ENCODE peak calls at places on chromosomes 12 and 14, in seven cellular contexts. Q is kidney, Z is SJCRH30, W is astrocyte of the spinal cord, I is fibroblast of lung, O is stomach, D is psoas muscle. X is an unnamed sample.

GRCh38 chr12:94265966-94266365 is 117.6 kb downstream of the PLXNC1 start:
- DNase-seq in W (no peak), I (no peak), O (no peak), Z (no peak), Q (no peak), D (no peak), X (no peak)

GRCh38 chr12:54173066-54173726 is 15.6 kb downstream of the SMUG1 start:
- DNase-seq in O (peak), Z (peak), D (peak), W (peak), Q (peak), I (peak), X (no peak)

GRCh38 chr12:108115123-108115745 is 13.9 kb upstream of the WSCD2 start:
- DNase-seq in D (no peak), O (no peak), I (no peak), Q (no peak), W (no peak), Z (no peak), X (no peak)

GRCh38 chr12:7108042-7108927 is 729 bp downstream of the C1RL start:
- DNase-seq in Z (peak), I (peak), O (peak), D (peak), W (peak), Q (peak), X (no peak)

GRCh38 chr12:126488786-126489185 is 1423.6 kb downstream of the AACS start:
- DNase-seq in Z (no peak), W (no peak), Q (no peak), I (no peak), D (no peak), O (no peak), X (peak)

GRCh38 chr14:103199141-103199540 is 75.9 kb downstream of the TNFAIP2 start:
- DNase-seq in O (no peak), I (peak), D (peak), W (no peak), Q (no peak), Z (no peak), X (no peak)

GRCh38 chr12:16857456-16857923 is 251.5 kb upstream of the LMO3 start:
- DNase-seq in W (no peak), D (no peak), I (no peak), Q (no peak), O (no peak), Z (no peak), X (no peak)

GRCh38 chr12:46451276-46452021 is 78.9 kb upstream of the SLC38A2 start:
- DNase-seq in W (no peak), O (no peak), Z (no peak), Q (no peak), D (no peak), I (no peak), X (no peak)

GRCh38 chr12:62827855-62828254 is 107.1 kb downstream of the PPM1H start:
- DNase-seq in Q (no peak), D (no peak), I (no peak), W (no peak), Z (no peak), O (no peak), X (no peak)

GRCh38 chr12:4579305-4580097 is 17.5 kb downstream of the DYRK4 start:
- DNase-seq in Z (peak), W (no peak), Q (no peak), I (no peak), D (no peak), O (no peak), X (no peak)

GRCh38 chr12:27158322-27158721 is 75.9 kb upstream of the C12orf71 start:
- DNase-seq in Q (no peak), W (no peak), Z (peak), D (no peak), O (no peak), I (no peak), X (no peak)

GRCh38 chr12:95429172-95429510 is 44.8 kb upstream of the METAP2 start:
- DNase-seq in W (no peak), Q (no peak), D (no peak), Z (peak), I (no peak), O (no peak), X (no peak)

GRCh38 chr12:124630791-124631313 is 63.4 kb upstream of the NCOR2 start:
- DNase-seq in Z (no peak), Q (no peak), O (no peak), D (no peak), W (no peak), I (peak), X (no peak)

GRCh38 chr14:51539571-51540037 is 112.1 kb upstream of the FRMD6 start:
- DNase-seq in I (peak), W (peak), O (no peak), Q (no peak), Z (peak), D (no peak), X (peak)

GRCh38 chr12:51714666-51715065 is 123.6 kb downstream of the SCN8A start:
- DNase-seq in Q (no peak), I (peak), Z (no peak), D (no peak), O (no peak), W (no peak), X (peak)

GRCh38 chr12:132141976-132142678 is 2.0 kb downstream of the DDX51 start:
- DNase-seq in I (no peak), D (no peak), O (no peak), Q (no peak), Z (no peak), W (no peak), X (no peak)

GRCh38 chr12:111359231-111359913 is 9.5 kb downstream of the PHETA1 start:
- DNase-seq in W (no peak), O (no peak), Q (no peak), Z (peak), I (peak), D (no peak), X (no peak)

GRCh38 chr12:38384816-38385491 is 68.4 kb downstream of the ALG10B start:
- DNase-seq in W (no peak), Q (peak), Z (peak), D (no peak), O (no peak), I (no peak), X (no peak)

GRCh38 chr14:68816183-68816942 is 23.5 kb upstream of the ZFP36L1 start:
- DNase-seq in I (peak), Z (peak), Q (peak), W (peak), O (peak), D (peak), X (no peak)

GRCh38 chr12:122018937-122019336 is 2.7 kb upstream of the BCL7A start:
- DNase-seq in I (no peak), Q (no peak), W (no peak), Z (no peak), D (no peak), O (no peak), X (no peak)

GRCh38 chr12:112978163-112979081 is at the start of gene OAS2:
- DNase-seq in O (peak), D (peak), W (peak), Q (peak), I (peak), Z (no peak), X (no peak)

GRCh38 chr14:101997429-101998336 is 33.3 kb downstream of the DYNC1H1 start:
- DNase-seq in W (no peak), Z (no peak), I (no peak), D (no peak), Q (no peak), O (no peak), X (no peak)

GRCh38 chr14:50475460-50475859 is 56.9 kb downstream of the MAP4K5 start:
- DNase-seq in I (peak), O (no peak), W (no peak), Q (no peak), D (no peak), Z (peak), X (no peak)

GRCh38 chr14:52248057-52248456 is 19.4 kb upstream of the PTGDR start:
- DNase-seq in I (no peak), Q (no peak), W (no peak), Z (no peak), O (no peak), D (no peak), X (no peak)

GRCh38 chr12:7994731-7995205 is 37.7 kb upstream of the FOXJ2 start:
- DNase-seq in I (peak), Q (no peak), O (no peak), Z (no peak), W (peak), D (no peak), X (peak)

GRCh38 chr14:72830786-72831583 is 62.9 kb downstream of the DPF3 start:
- DNase-seq in Z (no peak), Q (no peak), I (no peak), O (no peak), W (peak), D (no peak), X (peak)

GRCh38 chr12:87756721-87757120 is 272.5 kb downstream of the C12orf50 start:
- DNase-seq in I (no peak), O (no peak), D (no peak), Q (no peak), W (no peak), Z (no peak), X (peak)

GRCh38 chr14:33229269-33229924 is 290.7 kb downstream of the NPAS3 start:
- DNase-seq in Q (no peak), O (no peak), W (peak), D (no peak), I (peak), Z (peak), X (peak)

GRCh38 chr14:91229743-91230200 is 14.7 kb downstream of the GPR68 start:
- DNase-seq in Q (no peak), Z (no peak), O (no peak), W (peak), D (no peak), I (peak), X (peak)

GRCh38 chr14:99430491-99430890 is 50.2 kb downstream of the SETD3 start:
- DNase-seq in Z (no peak), Q (peak), I (no peak), D (no peak), W (no peak), O (peak), X (no peak)

GRCh38 chr12:105935981-105936380 is 202.8 kb downstream of the NUAK1 start:
- DNase-seq in O (no peak), W (peak), Q (no peak), Z (no peak), D (no peak), I (peak), X (peak)

GRCh38 chr12:99911076-99911475 is 73.7 kb downstream of the ANKS1B start:
- DNase-seq in O (no peak), W (peak), Q (no peak), Z (peak), I (peak), D (no peak), X (peak)

GRCh38 chr12:92185052-92185451 is 39.4 kb upstream of the BTG1 start:
- DNase-seq in I (no peak), Z (no peak), Q (no peak), D (no peak), W (no peak), O (no peak), X (no peak)

GRCh38 chr12:52149651-52150241 is 42.1 kb downstream of the KRT80 start:
- DNase-seq in O (no peak), I (no peak), Q (no peak), W (peak), Z (no peak), D (no peak), X (no peak)

GRCh38 chr12:124761876-124762275 is 101.8 kb downstream of the SCARB1 start:
- DNase-seq in O (no peak), Q (no peak), W (peak), I (peak), D (no peak), Z (peak), X (no peak)

GRCh38 chr12:77062846-77063461 is 2.4 kb downstream of the E2F7 start:
- DNase-seq in I (peak), Z (no peak), W (peak), O (peak), Q (no peak), D (no peak), X (no peak)
- H3K4me3 ChIP-seq in I (peak), Z (no peak), W (peak), O (peak), Q (no peak), D (peak), X (no peak)

GRCh38 chr12:31931796-31932715 is 27.2 kb upstream of the RESF1 start:
- DNase-seq in W (no peak), Z (no peak), I (no peak), D (no peak), O (no peak), Q (no peak), X (no peak)

GRCh38 chr12:31928246-31929139 is 30.7 kb upstream of the RESF1 start:
- DNase-seq in Z (no peak), O (no peak), D (no peak), I (no peak), W (no peak), Q (no peak), X (no peak)

GRCh38 chr12:31929140-31929526 is 30.1 kb upstream of the RESF1 start:
- DNase-seq in W (no peak), Z (no peak), D (no peak), I (no peak), Q (no peak), O (no peak), X (no peak)
- H3K4me3 ChIP-seq in W (no peak), Z (no peak), D (no peak), I (no peak), Q (no peak), O (no peak), X (no peak)

GRCh38 chr12:1311145-1311544 is 283.2 kb downstream of the FBXL14 start:
- DNase-seq in W (no peak), D (no peak), I (no peak), Z (no peak), Q (no peak), O (no peak), X (no peak)

GRCh38 chr12:1310684-1311083 is 283.7 kb downstream of the FBXL14 start:
- DNase-seq in D (no peak), W (no peak), Q (no peak), Z (no peak), O (no peak), I (no peak), X (no peak)

GRCh38 chr12:1306817-1307216 is 287.6 kb downstream of the FBXL14 start:
- DNase-seq in O (no peak), D (no peak), I (no peak), Q (no peak), W (no peak), Z (no peak), X (no peak)

GRCh38 chr12:1307796-1308195 is 286.6 kb downstream of the FBXL14 start:
- DNase-seq in Z (no peak), W (no peak), I (no peak), D (no peak), O (no peak), Q (no peak), X (no peak)

GRCh38 chr12:1309610-1310009 is 284.8 kb downstream of the FBXL14 start:
- DNase-seq in O (no peak), Z (no peak), I (no peak), D (no peak), Q (no peak), W (no peak), X (no peak)
- H3K4me3 ChIP-seq in O (no peak), Z (no peak), I (no peak), D (no peak), Q (no peak), W (no peak), X (no peak)

DNA sequence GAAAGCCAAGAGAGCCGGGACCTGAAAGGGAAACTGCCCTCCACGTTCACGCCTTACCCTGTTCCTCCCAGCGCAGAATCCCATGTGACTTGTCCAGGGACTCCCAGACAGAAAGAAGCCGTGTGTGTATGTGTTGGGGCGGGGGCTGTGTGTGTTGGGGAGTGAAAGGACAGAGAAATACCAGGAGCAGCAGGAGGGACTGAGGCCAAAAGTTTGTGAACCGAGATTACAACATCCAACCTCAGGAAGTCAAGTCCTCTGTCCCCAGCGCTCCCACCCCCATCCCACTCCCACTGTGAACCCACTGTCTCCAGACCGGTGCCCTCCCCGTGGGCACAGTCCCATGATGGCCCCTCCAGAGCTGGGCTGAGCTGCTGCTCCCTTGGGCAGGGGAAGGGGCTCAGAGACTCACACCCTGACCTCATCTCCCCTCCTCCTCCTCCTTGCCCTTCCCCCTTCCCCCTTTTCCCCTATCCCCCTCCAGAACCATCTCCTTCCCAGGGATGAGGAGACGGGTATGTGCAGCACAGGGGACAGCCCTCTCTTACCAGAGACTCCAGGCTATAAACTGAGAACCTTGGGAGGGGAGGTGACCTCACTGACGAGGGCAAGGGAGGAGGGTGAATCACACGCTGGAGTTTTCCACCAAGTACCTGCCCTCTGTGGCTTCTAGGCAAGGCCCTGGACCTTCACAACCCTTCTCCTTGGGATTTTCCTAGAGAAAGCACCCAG is at the start of gene SLC6A12:
- DNase-seq in D (no peak), W (no peak), I (no peak), Z (no peak), Q (peak), O (no peak), X (no peak)
- H3K4me3 ChIP-seq in D (no peak), W (no peak), I (no peak), Z (no peak), Q (peak), O (peak), X (no peak)

DNA sequence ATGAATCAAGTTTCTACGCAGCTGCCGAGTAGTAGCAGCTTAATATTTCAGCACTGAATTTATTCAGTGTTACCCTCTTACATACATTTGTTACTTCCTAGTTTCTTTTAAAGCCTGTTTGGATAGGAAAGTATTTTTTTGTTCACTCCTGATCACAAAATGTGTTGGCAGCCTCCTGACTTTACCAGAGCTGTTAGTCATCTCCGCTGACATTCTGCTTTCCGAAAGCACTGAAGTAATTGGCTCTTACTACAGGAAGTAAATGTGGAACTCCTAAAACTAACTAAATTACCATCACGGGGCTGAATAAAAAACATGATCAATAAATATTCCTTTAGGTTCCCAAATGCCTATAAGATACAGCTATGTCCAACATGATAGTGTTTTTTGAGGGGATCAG is 225.5 kb downstream of the EPS8 start:
- DNase-seq in W (peak), O (no peak), D (no peak), Q (no peak), Z (no peak), I (peak), X (peak)
- H3K4me3 ChIP-seq in W (no peak), O (peak), D (peak), Q (peak), Z (no peak), I (no peak), X (no peak)

DNA sequence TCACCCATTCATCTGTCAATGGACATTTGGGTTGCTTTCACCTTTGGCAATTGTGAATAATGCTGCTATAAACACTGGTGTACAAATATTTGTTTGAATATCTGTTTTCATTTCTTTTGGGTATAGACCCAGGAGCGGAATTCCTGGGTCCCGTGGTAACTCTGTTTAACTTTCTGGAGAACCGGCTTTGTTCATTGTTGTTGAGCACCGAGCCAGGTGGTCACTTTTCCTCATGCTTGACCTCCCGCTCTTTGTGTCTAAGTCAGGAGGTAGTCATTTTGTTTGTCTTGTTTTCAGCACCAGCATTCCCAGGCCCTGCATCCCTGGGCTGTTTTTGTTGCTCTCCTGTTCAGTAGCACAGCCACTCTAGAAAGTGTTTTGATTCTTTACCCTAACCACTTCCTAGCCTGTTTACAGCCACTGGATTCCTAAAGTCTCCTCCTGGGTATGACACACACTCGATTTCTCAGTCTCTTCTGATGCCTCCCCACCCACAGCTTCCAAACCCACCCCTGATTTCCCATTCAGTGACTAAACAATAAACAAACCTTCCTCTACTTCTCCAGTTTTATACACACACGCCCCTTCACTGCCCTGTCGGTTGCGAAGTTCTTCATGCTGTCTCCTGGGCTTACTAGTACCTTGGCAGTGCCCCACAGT is 37.9 kb downstream of the B4GALNT3 start:
- DNase-seq in Q (no peak), W (no peak), Z (no peak), D (no peak), O (peak), I (no peak), X (no peak)
- H3K4me3 ChIP-seq in Q (no peak), W (no peak), Z (no peak), D (no peak), O (no peak), I (no peak), X (no peak)

DNA sequence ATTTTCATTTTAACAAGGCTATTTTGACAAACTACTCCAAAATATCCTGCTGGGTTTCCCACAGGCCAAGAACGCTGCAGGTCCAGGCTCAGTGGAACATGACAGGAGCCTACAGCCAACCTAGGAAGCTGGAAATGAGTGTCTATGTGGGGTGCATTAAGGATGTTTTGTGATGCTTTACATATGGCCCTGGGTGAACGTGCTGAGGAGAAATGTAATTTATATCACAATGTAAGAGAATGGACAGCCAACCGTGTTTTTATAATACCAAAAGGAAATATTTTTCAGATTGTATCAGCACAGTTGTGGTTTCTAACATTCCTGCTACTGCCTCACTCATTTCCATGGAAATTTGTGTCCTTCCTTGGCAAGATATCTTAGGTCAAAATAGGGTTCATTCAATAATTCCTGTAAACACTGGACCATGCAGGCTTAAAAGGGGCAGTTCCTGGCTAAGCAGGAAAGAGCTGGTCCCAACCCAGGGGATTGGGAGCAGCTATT is 51.5 kb downstream of the ST8SIA1 start:
- DNase-seq in Z (no peak), D (no peak), O (no peak), W (peak), Q (no peak), I (peak), X (peak)
- H3K4me3 ChIP-seq in Z (no peak), D (no peak), O (no peak), W (no peak), Q (no peak), I (no peak), X (no peak)